ENCODE peak calls at places on chromosomes 13 and 19, in ten cellular contexts. X is uterus, Y is body of pancreas, D is heart left ventricle, T is breast epithelium, J is ovary, U is spleen, L is testis, S is HCT116, E is GM12891. M is an unnamed sample.
A peak's percentile ranks its signal among the peaks of the same experiment; 100 is the strongest.

GRCh38 chr13:24215732-24216131 is 55.2 kb downstream of the SPATA13 start:
- DNase-seq in X (peak; percentile 47), Y (peak; percentile 92), D (no peak), T (peak; percentile 60), J (peak; percentile 64), U (no peak), L (no peak), S (no peak), E (no peak), M (no peak)

GRCh38 chr13:28204690-28205443 is 66.5 kb downstream of the PAN3 start:
- DNase-seq in X (no peak), Y (no peak), D (no peak), T (no peak), J (no peak), U (no peak), L (no peak), S (no peak), E (no peak), M (no peak)

GRCh38 chr19:53172892-53173291 is 14.0 kb upstream of the ZNF347 start:
- DNase-seq in X (no peak), Y (no peak), D (no peak), T (no peak), J (no peak), U (no peak), L (no peak), S (no peak), E (no peak), M (no peak)

GRCh38 chr19:34556500-34556899 is 74.9 kb downstream of the WTIP start:
- DNase-seq in X (no peak), Y (peak; percentile 63), D (no peak), T (no peak), J (peak; percentile 34), U (no peak), L (peak; percentile 62), S (peak; percentile 10), E (no peak), M (no peak)

GRCh38 chr13:51225034-51225433 is 2.8 kb downstream of the FAM124A start:
- DNase-seq in X (no peak), Y (no peak), D (no peak), T (no peak), J (no peak), U (no peak), L (no peak), S (no peak), E (no peak), M (no peak)

GRCh38 chr13:102039264-102039663 is 362.6 kb downstream of the FGF14 start:
- DNase-seq in X (no peak), Y (no peak), D (no peak), T (no peak), J (no peak), U (no peak), L (no peak), S (no peak), E (no peak), M (no peak)

GRCh38 chr19:5803752-5804515 is 933 bp upstream of the NRTN start:
- DNase-seq in X (peak; percentile 75), Y (peak; percentile 93), D (peak; percentile 93), T (peak; percentile 83), J (peak; percentile 65), U (peak; percentile 95), L (peak; percentile 89), S (peak; percentile 78), E (peak; percentile 98), M (peak; percentile 99)

GRCh38 chr13:93505104-93505952 is 278.7 kb downstream of the GPC6 start:
- DNase-seq in X (no peak), Y (no peak), D (no peak), T (no peak), J (no peak), U (no peak), L (no peak), S (no peak), E (no peak), M (no peak)

GRCh38 chr13:21613791-21614190 is 9.8 kb upstream of the MICU2 start:
- DNase-seq in X (no peak), Y (no peak), D (no peak), T (no peak), J (no peak), U (no peak), L (no peak), S (no peak), E (no peak), M (no peak)

GRCh38 chr19:39351537-39352037 is 9.4 kb downstream of the SAMD4B start:
- DNase-seq in X (no peak), Y (no peak), D (no peak), T (no peak), J (no peak), U (no peak), L (no peak), S (no peak), E (peak; percentile 75), M (no peak)

GRCh38 chr13:76522083-76522755 is 364.0 kb downstream of the KCTD12 start:
- DNase-seq in X (no peak), Y (no peak), D (no peak), T (no peak), J (no peak), U (peak; percentile 32), L (no peak), S (no peak), E (no peak), M (no peak)

GRCh38 chr13:26656919-26657318 is 99.4 kb downstream of the WASF3 start:
- DNase-seq in X (no peak), Y (no peak), D (no peak), T (no peak), J (peak; percentile 40), U (no peak), L (peak; percentile 45), S (no peak), E (no peak), M (no peak)

GRCh38 chr19:31518626-31519025 is 169.4 kb upstream of the TSHZ3 start:
- DNase-seq in X (no peak), Y (no peak), D (no peak), T (no peak), J (no peak), U (no peak), L (no peak), S (no peak), E (no peak), M (no peak)

GRCh38 chr19:42122691-42123607 is 9.3 kb downstream of the POU2F2 start:
- DNase-seq in X (no peak), Y (no peak), D (no peak), T (no peak), J (no peak), U (no peak), L (no peak), S (no peak), E (no peak), M (no peak)

DNA sequence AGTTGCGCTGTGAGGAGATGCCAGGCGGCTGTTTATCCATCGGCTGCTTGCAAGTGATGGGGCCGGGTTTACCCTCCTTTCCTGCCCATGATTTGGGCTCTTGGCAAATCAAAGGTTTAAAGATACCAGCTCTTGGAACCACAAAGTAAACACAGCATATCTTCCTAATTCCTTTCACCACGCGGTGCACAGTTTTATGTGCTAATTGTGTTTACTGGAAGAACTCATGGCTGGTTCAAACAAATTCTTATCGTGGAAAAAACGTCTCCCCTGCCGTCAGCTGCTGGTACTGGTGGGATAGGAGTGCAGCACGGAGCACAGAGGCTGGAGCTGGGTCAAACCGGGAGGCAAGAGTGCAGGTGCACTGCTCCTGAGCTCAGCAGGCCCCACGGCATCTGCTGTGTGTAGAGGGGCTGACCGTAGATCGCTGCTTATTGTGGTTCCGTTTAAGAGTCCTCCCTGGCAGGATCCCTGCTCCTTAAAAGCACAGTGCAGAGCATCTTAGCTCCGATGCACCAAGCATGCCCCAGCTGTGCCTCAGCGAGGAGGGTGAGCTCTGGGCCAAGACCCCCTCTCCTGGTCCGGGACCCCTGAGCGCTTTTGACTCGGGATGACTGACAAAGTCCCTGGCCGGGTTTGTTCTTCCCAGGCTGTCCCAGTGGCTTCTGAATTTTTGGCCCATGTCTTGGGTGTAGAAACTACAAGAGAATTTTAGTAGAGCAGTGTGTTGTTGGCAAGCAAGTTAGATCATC is 51.3 kb upstream of the GAS6 start:
- DNase-seq in X (peak; percentile 11), Y (no peak), D (no peak), T (peak; percentile 7), J (no peak), U (no peak), L (no peak), S (no peak), E (no peak), M (no peak)
- TF ChIP-seq POLR2A in X (no peak), Y (no peak), D (no peak), T (no peak), J (no peak), U (no peak), L (no peak), S (no peak), E (no peak), M (no peak)

GRCh38 chr13:110627761-110628476 is 12.6 kb downstream of the NAXD start:
- DNase-seq in X (no peak), Y (no peak), D (no peak), T (no peak), J (no peak), U (no peak), L (no peak), S (no peak), E (no peak), M (no peak)

GRCh38 chr13:110628477-110628793 is 13.1 kb downstream of the NAXD start:
- DNase-seq in X (peak; percentile 56), Y (no peak), D (no peak), T (no peak), J (no peak), U (no peak), L (no peak), S (no peak), E (no peak), M (no peak)

GRCh38 chr13:110628952-110629701 is 13.8 kb downstream of the NAXD start:
- DNase-seq in X (no peak), Y (no peak), D (no peak), T (no peak), J (no peak), U (no peak), L (no peak), S (no peak), E (no peak), M (no peak)

GRCh38 chr13:110630566-110631119 is 15.3 kb downstream of the NAXD start:
- DNase-seq in X (no peak), Y (no peak), D (no peak), T (no peak), J (no peak), U (no peak), L (no peak), S (no peak), E (no peak), M (no peak)

GRCh38 chr13:110629735-110630134 is 14.4 kb downstream of the NAXD start:
- DNase-seq in X (no peak), Y (no peak), D (no peak), T (no peak), J (no peak), U (no peak), L (no peak), S (no peak), E (no peak), M (no peak)
- TF ChIP-seq POLR2A in X (no peak), Y (no peak), D (no peak), T (no peak), J (no peak), U (no peak), L (no peak), S (no peak), E (no peak), M (no peak)

GRCh38 chr13:49444517-49445395 is 682 bp downstream of the SETDB2 start:
- DNase-seq in X (no peak), Y (peak; percentile 61), D (no peak), T (no peak), J (no peak), U (no peak), L (peak; percentile 69), S (no peak), E (no peak), M (no peak)
- TF ChIP-seq POLR2A in X (peak; percentile 11), Y (peak; percentile 24), D (no peak), T (no peak), J (peak; percentile 26), U (no peak), L (no peak), S (no peak), E (no peak), M (no peak)

GRCh38 chr19:54928299-54928698 is 19.0 kb downstream of the NLRP7 start:
- DNase-seq in X (no peak), Y (no peak), D (no peak), T (no peak), J (no peak), U (no peak), L (no peak), S (peak; percentile 6), E (no peak), M (no peak)
- TF ChIP-seq POLR2A in X (no peak), Y (no peak), D (no peak), T (no peak), J (no peak), U (no peak), L (no peak), S (no peak), E (no peak), M (no peak)

M was measured in H54.